ENCODE peak calls at places on chromosomes 13 and 19, in seven cellular contexts. C, W, Y, U, F, V and M are unnamed samples.

GRCh38 chr19:39188960-39189359 is 7.8 kb upstream of the NCCRP1 start:
- DNase-seq in C (no peak), W (no peak), Y (no peak), U (no peak), F (no peak), V (no peak), M (no peak)

GRCh38 chr19:4069331-4069959 is 2.7 kb upstream of the ZBTB7A start:
- DNase-seq in C (no peak), W (no peak), Y (peak), U (no peak), F (no peak), V (peak), M (no peak)

GRCh38 chr13:73572824-73573223 is 514.0 kb downstream of the KLF5 start:
- DNase-seq in C (no peak), W (no peak), Y (no peak), U (no peak), F (no peak), V (no peak), M (no peak)

GRCh38 chr13:48585456-48585840 is 52.6 kb upstream of the RCBTB2 start:
- DNase-seq in C (peak), W (no peak), Y (no peak), U (no peak), F (no peak), V (peak), M (peak)

GRCh38 chr13:40993987-40994386 is 25.1 kb downstream of the ELF1 start:
- DNase-seq in C (no peak), W (no peak), Y (no peak), U (peak), F (no peak), V (peak), M (no peak)

GRCh38 chr13:23159205-23159586 is 21.6 kb upstream of the SGCG start:
- DNase-seq in C (peak), W (peak), Y (peak), U (no peak), F (peak), V (peak), M (no peak)

GRCh38 chr13:49649963-49650312 is 21.6 kb downstream of the ARL11 start:
- DNase-seq in C (no peak), W (no peak), Y (peak), U (no peak), F (no peak), V (no peak), M (no peak)

GRCh38 chr13:97858161-97858560 is 95.3 kb upstream of the IPO5 start:
- DNase-seq in C (no peak), W (no peak), Y (no peak), U (no peak), F (no peak), V (no peak), M (peak)

GRCh38 chr19:58453743-58454142 is 2.3 kb downstream of the ZNF324B start:
- DNase-seq in C (no peak), W (no peak), Y (no peak), U (no peak), F (no peak), V (no peak), M (no peak)

GRCh38 chr13:99967884-99968520 is 3.6 kb downstream of the ZIC5 start:
- DNase-seq in C (no peak), W (peak), Y (no peak), U (no peak), F (no peak), V (no peak), M (no peak)

GRCh38 chr13:38002596-38002995 is 133.0 kb upstream of the TRPC4 start:
- DNase-seq in C (no peak), W (no peak), Y (no peak), U (no peak), F (no peak), V (peak), M (no peak)

GRCh38 chr19:18205180-18205915 is 1.5 kb upstream of the RAB3A start:
- DNase-seq in C (peak), W (peak), Y (peak), U (peak), F (peak), V (peak), M (peak)

GRCh38 chr19:44499559-44499958 is 763 bp downstream of the ZNF180 start:
- DNase-seq in C (no peak), W (peak), Y (no peak), U (no peak), F (no peak), V (no peak), M (peak)

GRCh38 chr13:100454876-100455275 is 133.7 kb downstream of the GGACT start:
- DNase-seq in C (peak), W (no peak), Y (no peak), U (peak), F (no peak), V (peak), M (no peak)

GRCh38 chr19:2413629-2414028 is 13.8 kb downstream of the TIMM13 start:
- DNase-seq in C (no peak), W (no peak), Y (no peak), U (no peak), F (no peak), V (no peak), M (no peak)

GRCh38 chr19:42255766-42256750 is 1.1 kb upstream of the ERF start:
- DNase-seq in C (no peak), W (no peak), Y (no peak), U (no peak), F (no peak), V (peak), M (no peak)

GRCh38 chr13:74669149-74669548 is 534.9 kb upstream of the KLF12 start:
- DNase-seq in C (no peak), W (no peak), Y (no peak), U (no peak), F (no peak), V (no peak), M (no peak)

GRCh38 chr13:32669030-32669646 is 82.9 kb downstream of the PDS5B start:
- DNase-seq in C (peak), W (no peak), Y (no peak), U (peak), F (peak), V (no peak), M (no peak)

GRCh38 chr13:100735494-100735893 is 60.9 kb upstream of the TMTC4 start:
- DNase-seq in C (no peak), W (no peak), Y (no peak), U (no peak), F (no peak), V (no peak), M (no peak)

GRCh38 chr19:12828494-12828893 is 5.9 kb downstream of the RTBDN start:
- DNase-seq in C (no peak), W (peak), Y (no peak), U (no peak), F (peak), V (peak), M (no peak)

GRCh38 chr19:12821761-12822160 is 12.6 kb downstream of the RTBDN start:
- DNase-seq in C (no peak), W (no peak), Y (no peak), U (no peak), F (no peak), V (no peak), M (no peak)

GRCh38 chr19:12825259-12826131 is 8.9 kb downstream of the RTBDN start:
- DNase-seq in C (no peak), W (peak), Y (no peak), U (no peak), F (peak), V (no peak), M (no peak)
- TF ChIP-seq CTCF in C (peak), W (peak), Y (peak), U (peak), F (peak), V (no peak), M (peak)

GRCh38 chr19:23440207-23440606 is 44.9 kb upstream of the ZNF91 start:
- DNase-seq in C (no peak), W (peak), Y (no peak), U (no peak), F (no peak), V (no peak), M (peak)

GRCh38 chr19:23436944-23437343 is 41.7 kb upstream of the ZNF91 start:
- DNase-seq in C (no peak), W (peak), Y (no peak), U (no peak), F (no peak), V (no peak), M (peak)

GRCh38 chr19:23439623-23440022 is 44.4 kb upstream of the ZNF91 start:
- DNase-seq in C (no peak), W (peak), Y (no peak), U (no peak), F (no peak), V (no peak), M (peak)

GRCh38 chr19:23436318-23436717 is 41.0 kb upstream of the ZNF91 start:
- DNase-seq in C (no peak), W (peak), Y (no peak), U (no peak), F (no peak), V (peak), M (no peak)

DNA sequence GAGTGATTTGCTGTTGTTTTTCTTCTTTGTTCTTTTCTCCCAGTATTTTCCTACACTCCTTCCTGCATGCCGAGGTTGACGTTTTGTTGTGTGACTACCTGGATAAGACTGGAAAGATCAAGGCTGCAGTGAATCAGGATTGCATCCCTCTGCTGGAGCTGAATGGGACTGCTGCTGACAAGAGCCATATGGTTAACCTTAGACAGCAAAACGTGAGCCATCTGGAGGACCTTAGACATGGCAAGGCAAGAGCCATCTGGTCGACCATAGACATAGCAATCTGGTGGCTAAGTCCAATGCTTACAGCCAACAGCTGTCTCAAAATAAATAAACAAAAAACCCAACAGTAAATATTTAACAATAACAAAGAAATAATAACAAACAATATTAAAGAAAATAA is 42.6 kb upstream of the ZNF91 start:
- DNase-seq in C (no peak), W (no peak), Y (no peak), U (no peak), F (no peak), V (no peak), M (peak)
- TF ChIP-seq CTCF in C (no peak), W (no peak), Y (no peak), U (no peak), F (no peak), V (no peak), M (no peak)

GRCh38 chr19:28839455-28839854 is 373.5 kb downstream of the UQCRFS1 start:
- DNase-seq in C (no peak), W (no peak), Y (no peak), U (no peak), F (no peak), V (no peak), M (no peak)
- TF ChIP-seq CTCF in C (no peak), W (no peak), Y (no peak), U (no peak), F (no peak), V (no peak), M (no peak)

GRCh38 chr13:94114166-94114565 is 365.3 kb downstream of the DCT start:
- DNase-seq in C (no peak), W (no peak), Y (no peak), U (no peak), F (no peak), V (no peak), M (no peak)

GRCh38 chr13:94115054-94115453 is 364.4 kb downstream of the DCT start:
- DNase-seq in C (no peak), W (no peak), Y (no peak), U (no peak), F (no peak), V (no peak), M (no peak)

GRCh38 chr13:94110011-94110410 is 369.5 kb downstream of the DCT start:
- DNase-seq in C (no peak), W (no peak), Y (no peak), U (no peak), F (no peak), V (no peak), M (no peak)

GRCh38 chr13:94112731-94113130 is 366.8 kb downstream of the DCT start:
- DNase-seq in C (no peak), W (no peak), Y (no peak), U (no peak), F (no peak), V (no peak), M (no peak)

DNA sequence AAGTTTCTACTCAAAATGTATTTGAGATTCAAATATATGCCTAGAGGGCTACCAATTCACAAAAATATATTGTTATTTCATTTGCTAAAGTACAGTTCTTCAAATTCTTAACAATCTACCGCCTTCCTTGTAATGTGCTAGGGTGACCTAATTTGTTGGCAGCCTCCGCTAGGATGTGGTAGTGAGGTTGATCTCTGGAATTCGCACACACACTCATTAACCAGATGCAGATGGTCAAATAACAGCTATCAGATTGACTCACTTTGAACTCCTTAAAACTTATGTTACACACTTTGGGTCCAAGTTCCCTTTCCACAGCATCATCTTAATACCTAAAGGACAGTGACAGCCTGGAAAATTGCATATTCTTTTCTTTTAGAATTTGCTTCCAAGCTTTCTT is 367.3 kb downstream of the DCT start:
- DNase-seq in C (peak), W (no peak), Y (peak), U (peak), F (no peak), V (no peak), M (no peak)
- TF ChIP-seq CTCF in C (no peak), W (no peak), Y (no peak), U (no peak), F (no peak), V (no peak), M (no peak)

GRCh38 chr13:110638814-110639806 is 23.8 kb downstream of the NAXD start:
- DNase-seq in C (no peak), W (no peak), Y (no peak), U (no peak), F (no peak), V (no peak), M (no peak)

GRCh38 chr13:110638253-110638652 is 22.9 kb downstream of the NAXD start:
- DNase-seq in C (no peak), W (no peak), Y (no peak), U (no peak), F (peak), V (no peak), M (no peak)

GRCh38 chr13:110637275-110637674 is 21.9 kb downstream of the NAXD start:
- DNase-seq in C (no peak), W (no peak), Y (no peak), U (no peak), F (no peak), V (no peak), M (no peak)

GRCh38 chr13:110636701-110637201 is 21.4 kb downstream of the NAXD start:
- DNase-seq in C (no peak), W (no peak), Y (no peak), U (no peak), F (no peak), V (no peak), M (no peak)

GRCh38 chr13:110637747-110638146 is 22.4 kb downstream of the NAXD start:
- DNase-seq in C (no peak), W (no peak), Y (no peak), U (no peak), F (no peak), V (no peak), M (no peak)
- TF ChIP-seq CTCF in C (no peak), W (no peak), Y (no peak), U (no peak), F (no peak), V (no peak), M (no peak)

GRCh38 chr13:70849267-70849666 is 741.0 kb upstream of the KLHL1 start:
- DNase-seq in C (no peak), W (no peak), Y (no peak), U (no peak), F (no peak), V (no peak), M (no peak)

GRCh38 chr13:70841240-70842061 is 733.2 kb upstream of the KLHL1 start:
- DNase-seq in C (no peak), W (no peak), Y (no peak), U (no peak), F (no peak), V (no peak), M (no peak)

GRCh38 chr13:70842062-70842644 is 733.9 kb upstream of the KLHL1 start:
- DNase-seq in C (no peak), W (no peak), Y (no peak), U (no peak), F (no peak), V (no peak), M (no peak)

DNA sequence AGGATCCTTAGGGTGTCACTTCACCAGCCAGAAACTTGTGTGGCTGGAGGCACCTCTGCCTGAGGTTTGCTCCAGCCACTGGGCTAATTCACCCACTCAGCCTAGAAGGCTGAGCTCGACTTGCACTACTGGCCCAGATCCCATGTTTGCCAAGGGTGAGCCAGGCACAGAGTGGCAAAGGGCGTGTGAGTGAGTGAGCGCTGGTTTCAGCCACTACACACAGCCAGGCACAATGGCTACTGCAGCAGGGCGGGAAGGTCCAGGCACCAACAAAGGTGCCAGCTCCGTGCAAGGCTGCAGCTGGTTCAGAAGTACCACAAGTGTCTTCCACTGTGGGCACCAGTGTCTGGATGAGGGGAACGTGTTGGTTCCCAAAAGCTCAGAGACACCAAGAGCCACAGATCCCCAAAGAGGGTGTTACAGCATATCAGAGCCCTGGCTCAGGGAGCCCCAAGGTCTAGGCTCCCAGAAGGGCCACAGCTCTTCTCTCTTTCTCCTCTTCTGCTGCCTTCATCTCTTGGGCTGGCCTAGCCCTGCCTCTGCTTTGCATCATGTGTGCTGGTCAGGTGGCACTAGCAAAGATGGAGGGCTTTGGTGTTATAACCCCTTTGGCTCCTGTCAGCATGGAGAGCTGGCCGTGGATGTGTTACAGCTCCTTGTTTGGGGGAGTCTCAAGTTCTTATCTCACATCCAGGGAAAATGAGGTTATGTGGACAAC is 736.3 kb upstream of the KLHL1 start:
- DNase-seq in C (no peak), W (no peak), Y (no peak), U (no peak), F (no peak), V (peak), M (no peak)
- TF ChIP-seq CTCF in C (no peak), W (no peak), Y (no peak), U (no peak), F (no peak), V (no peak), M (no peak)